ENCODE peak calls at places on chromosomes 7 and 10, in six cellular contexts. V is sigmoid colon, S is HepG2, G is fibroblast of lung, T is heart right ventricle, W is right lobe of liver. Z is an unnamed sample.

GRCh38 chr7:117750612-117751563 is 122.4 kb downstream of the CTTNBP2 start:
- DNase-seq in V (no peak), S (peak; percentile 5), G (peak; percentile 69), T (no peak), W (no peak), Z (no peak)

GRCh38 chr7:17984288-17984687 is 43.4 kb downstream of the PRPS1L1 start:
- DNase-seq in V (no peak), S (no peak), G (no peak), T (no peak), W (no peak), Z (no peak)

GRCh38 chr10:113856563-113856962 is 2.1 kb downstream of the NHLRC2 start:
- DNase-seq in V (no peak), S (no peak), G (no peak), T (no peak), W (no peak), Z (no peak)

GRCh38 chr7:80699030-80699638 is 60.7 kb downstream of the CD36 start:
- DNase-seq in V (no peak), S (peak; percentile 25), G (peak; percentile 73), T (no peak), W (no peak), Z (no peak)

GRCh38 chr10:99531026-99531695 is 1.6 kb upstream of the NKX2-3 start:
- DNase-seq in V (peak; percentile 86), S (no peak), G (no peak), T (no peak), W (no peak), Z (no peak)

GRCh38 chr10:30092151-30092790 is 32.9 kb upstream of the JCAD start:
- DNase-seq in V (no peak), S (no peak), G (peak; percentile 12), T (no peak), W (no peak), Z (no peak)

GRCh38 chr10:103838851-103839512 is 16.4 kb downstream of the SH3PXD2A start:
- DNase-seq in V (peak; percentile 57), S (no peak), G (no peak), T (no peak), W (no peak), Z (no peak)

GRCh38 chr7:24284699-24285506 is 913 bp downstream of the NPY start:
- DNase-seq in V (no peak), S (no peak), G (no peak), T (no peak), W (no peak), Z (no peak)

GRCh38 chr7:92778972-92779371 is 57.4 kb downstream of the CDK6 start:
- DNase-seq in V (peak; percentile 85), S (no peak), G (peak; percentile 87), T (no peak), W (no peak), Z (no peak)

GRCh38 chr7:96144260-96144526 is 177.7 kb downstream of the SLC25A13 start:
- DNase-seq in V (no peak), S (no peak), G (no peak), T (no peak), W (no peak), Z (no peak)

GRCh38 chr7:75596727-75597614 is 104.9 kb downstream of the SPDYE5 start:
- DNase-seq in V (no peak), S (no peak), G (no peak), T (no peak), W (no peak), Z (no peak)

GRCh38 chr7:99898836-99899235 is 20.5 kb downstream of the TRIM4 start:
- DNase-seq in V (no peak), S (no peak), G (no peak), T (no peak), W (no peak), Z (no peak)

GRCh38 chr7:158074896-158075632 is 512.6 kb downstream of the PTPRN2 start:
- DNase-seq in V (peak; percentile 57), S (no peak), G (no peak), T (no peak), W (no peak), Z (no peak)

GRCh38 chr7:134632937-134633540 is 13.6 kb upstream of the BPGM start:
- DNase-seq in V (no peak), S (peak; percentile 44), G (peak; percentile 65), T (no peak), W (no peak), Z (no peak)

GRCh38 chr10:14687340-14687739 is 87.4 kb downstream of the FAM107B start:
- DNase-seq in V (no peak), S (peak; percentile 5), G (no peak), T (no peak), W (no peak), Z (no peak)

GRCh38 chr7:143117395-143117794 is 14.5 kb upstream of the PIP start:
- DNase-seq in V (no peak), S (no peak), G (no peak), T (no peak), W (no peak), Z (no peak)

GRCh38 chr7:132783824-132784223 is 207.6 kb upstream of the PLXNA4 start:
- DNase-seq in V (no peak), S (no peak), G (peak; percentile 85), T (no peak), W (no peak), Z (no peak)

GRCh38 chr7:25653412-25653811 is 425.1 kb upstream of the NPVF start:
- DNase-seq in V (no peak), S (no peak), G (no peak), T (no peak), W (no peak), Z (no peak)

GRCh38 chr7:25659841-25660240 is 431.6 kb upstream of the NPVF start:
- DNase-seq in V (no peak), S (no peak), G (no peak), T (no peak), W (no peak), Z (no peak)

GRCh38 chr7:25656071-25656470 is 427.8 kb upstream of the NPVF start:
- DNase-seq in V (no peak), S (no peak), G (no peak), T (no peak), W (no peak), Z (no peak)

GRCh38 chr7:25658375-25658774 is 430.1 kb upstream of the NPVF start:
- DNase-seq in V (no peak), S (no peak), G (no peak), T (no peak), W (no peak), Z (no peak)

GRCh38 chr7:25656581-25657026 is 428.3 kb upstream of the NPVF start:
- DNase-seq in V (no peak), S (no peak), G (peak; percentile 30), T (no peak), W (no peak), Z (no peak)
- H3K4me3 ChIP-seq in V (no peak overlapping the region), S (no peak overlapping the region), G (no peak overlapping the region), T (no peak overlapping the region), W (no peak overlapping the region), Z (no peak overlapping the region)

GRCh38 chr7:131302453-131302852 is 25.2 kb upstream of the MKLN1 start:
- DNase-seq in V (no peak), S (no peak), G (no peak), T (no peak), W (no peak), Z (no peak)

GRCh38 chr7:131302876-131303707 is 24.6 kb upstream of the MKLN1 start:
- DNase-seq in V (no peak), S (peak; percentile 16), G (peak; percentile 29), T (peak; percentile 23), W (no peak), Z (no peak)

GRCh38 chr7:131298608-131298992 is 29.1 kb upstream of the MKLN1 start:
- DNase-seq in V (no peak), S (no peak), G (no peak), T (no peak), W (no peak), Z (no peak)

GRCh38 chr7:131300078-131300477 is 27.6 kb upstream of the MKLN1 start:
- DNase-seq in V (no peak), S (no peak), G (no peak), T (no peak), W (no peak), Z (no peak)

GRCh38 chr7:131300572-131301466 is 26.9 kb upstream of the MKLN1 start:
- DNase-seq in V (no peak), S (no peak), G (peak; percentile 51), T (peak; percentile 52), W (no peak), Z (no peak)
- H3K4me1 ChIP-seq in V (peaks cover 4% of the 10 kb centered on the region), S (peaks cover 62% of the 10 kb centered on the region), G (no peaks in the 10 kb centered on the region), T (peaks cover 42% of the 10 kb centered on the region), W (no peaks in the 10 kb centered on the region), Z (no peaks in the 10 kb centered on the region)

GRCh38 chr10:74103560-74104248 is 46.9 kb downstream of the AP3M1 start:
- DNase-seq in V (no peak), S (no peak), G (peak; percentile 55), T (no peak), W (no peak), Z (no peak)
- TF ChIP-seq CTCF in V (no peak), S (peak; percentile 50), G (peak; percentile 29), T (no peak), W (peak; percentile 48), Z (peak; percentile 13)

GRCh38 chr10:102247724-102248123 is 2.4 kb downstream of the GBF1 start:
- DNase-seq in V (no peak), S (no peak), G (no peak), T (no peak), W (no peak), Z (no peak)

GRCh38 chr10:102243304-102243703 is 2.0 kb upstream of the PITX3 start:
- DNase-seq in V (no peak), S (peak; percentile 35), G (peak; percentile 43), T (no peak), W (no peak), Z (no peak)

GRCh38 chr10:102245101-102245931 is at the start of gene GBF1:
- DNase-seq in V (peak; percentile 97), S (peak; percentile 100), G (peak; percentile 100), T (peak; percentile 95), W (peak; percentile 94), Z (peak; percentile 93)

GRCh38 chr10:102245932-102246251 is 560 bp downstream of the GBF1 start:
- DNase-seq in V (no peak), S (no peak), G (no peak), T (no peak), W (no peak), Z (no peak)

DNA sequence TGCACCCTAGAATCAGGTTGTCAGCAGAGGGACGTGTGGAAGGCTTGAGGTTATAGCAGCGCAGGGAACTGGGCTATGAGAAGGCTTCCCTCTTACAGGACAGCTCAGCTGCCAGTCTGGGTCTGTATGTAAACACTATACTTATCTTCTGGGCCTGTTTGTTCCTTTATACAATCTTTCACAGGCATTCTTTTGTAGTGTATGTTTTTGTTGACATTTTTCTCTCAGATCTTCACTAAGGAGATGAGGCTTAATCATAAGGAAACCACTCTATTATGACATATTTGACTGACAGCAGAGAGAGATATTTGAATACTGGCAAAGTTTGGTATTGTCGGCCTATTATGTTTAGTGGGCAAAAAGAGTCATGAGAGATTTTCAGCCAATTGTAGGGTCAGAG is 929 bp downstream of the GBF1 start:
- DNase-seq in V (no peak), S (no peak), G (no peak), T (no peak), W (no peak), Z (no peak)
- H3K4me3 ChIP-seq in V (peak overlapping the region; percentile 83), S (peak overlapping the region; percentile 88), G (peak overlapping the region; percentile 99), T (peak overlapping the region; percentile 97), W (peak overlapping the region; percentile 94), Z (peak overlapping the region; percentile 85)

GRCh38 chr10:110366641-110367040 is 61.9 kb upstream of the SMNDC1 start:
- DNase-seq in V (no peak), S (no peak), G (no peak), T (no peak), W (no peak), Z (no peak)
- H3K4me1 ChIP-seq in V (no peaks in the 10 kb centered on the region), S (peaks cover 8% of the 10 kb centered on the region), G (peaks cover 5% of the 10 kb centered on the region), T (no peaks in the 10 kb centered on the region), W (no peaks in the 10 kb centered on the region), Z (no peaks in the 10 kb centered on the region)